ENCODE peak calls at places on chromosomes 7 and 10, in five cellular contexts. V is occipital lobe, N is AG08396, L is iris pigment epithelial cell, Y is heart right ventricle. X is an unnamed sample.

GRCh38 chr7:77506899-77507298 is 30.2 kb upstream of the PTPN12 start:
- DNase-seq in V (no peak), N (no peak), L (no peak), Y (no peak), X (no peak)

GRCh38 chr10:107914450-107915276 is 750.2 kb upstream of the SORCS1 start:
- DNase-seq in V (peak), N (no peak), L (no peak), Y (no peak), X (no peak)

GRCh38 chr7:72077776-72078175 is 334.4 kb downstream of the CALN1 start:
- DNase-seq in V (no peak), N (no peak), L (no peak), Y (no peak), X (no peak)

GRCh38 chr10:7153750-7154149 is 257.1 kb downstream of the SFMBT2 start:
- DNase-seq in V (no peak), N (no peak), L (peak), Y (no peak), X (no peak)

GRCh38 chr7:44313016-44313415 is 12.4 kb downstream of the CAMK2B start:
- DNase-seq in V (no peak), N (no peak), L (no peak), Y (no peak), X (no peak)

GRCh38 chr10:104680467-104681401 is 39.6 kb downstream of the SORCS3 start:
- DNase-seq in V (peak), N (no peak), L (peak), Y (no peak), X (peak)

GRCh38 chr10:14586901-14587300 is 187.8 kb downstream of the FAM107B start:
- DNase-seq in V (no peak), N (no peak), L (no peak), Y (no peak), X (no peak)

GRCh38 chr10:77004917-77005564 is 632.6 kb downstream of the KCNMA1 start:
- DNase-seq in V (no peak), N (peak), L (peak), Y (peak), X (peak)

GRCh38 chr10:689433-690226 is at the start of gene DIP2C:
- DNase-seq in V (peak), N (peak), L (peak), Y (peak), X (no peak)

GRCh38 chr7:41733063-41733398 is 30.1 kb upstream of the INHBA start:
- DNase-seq in V (no peak), N (no peak), L (peak), Y (no peak), X (no peak)

GRCh38 chr10:116115797-116116196 is 157.2 kb downstream of the GFRA1 start:
- DNase-seq in V (no peak), N (no peak), L (no peak), Y (no peak), X (no peak)

GRCh38 chr10:132575320-132576201 is 38.0 kb downstream of the INPP5A start:
- DNase-seq in V (no peak), N (peak), L (peak), Y (no peak), X (peak)

GRCh38 chr10:98267894-98268693 is at the start of gene LOXL4:
- DNase-seq in V (no peak), N (peak), L (peak), Y (no peak), X (no peak)

GRCh38 chr10:119871881-119872609 is 598 bp downstream of the MCMBP start:
- DNase-seq in V (no peak), N (peak), L (peak), Y (peak), X (no peak)

GRCh38 chr7:148963583-148964509 is 64.5 kb downstream of the PDIA4 start:
- DNase-seq in V (peak), N (no peak), L (no peak), Y (no peak), X (no peak)

GRCh38 chr7:121872831-121873764 is at the start of gene PTPRZ1:
- DNase-seq in V (peak), N (peak), L (peak), Y (peak), X (no peak)

GRCh38 chr7:30799206-30799975 is 28.2 kb downstream of the MINDY4 start:
- DNase-seq in V (peak), N (peak), L (peak), Y (no peak), X (no peak)

GRCh38 chr10:111079781-111080180 is 3.0 kb downstream of the ADRA2A start:
- DNase-seq in V (no peak), N (no peak), L (no peak), Y (no peak), X (no peak)

GRCh38 chr7:47609803-47610452 is 28.0 kb upstream of the TNS3 start:
- DNase-seq in V (no peak), N (peak), L (peak), Y (no peak), X (no peak)

X was measured in DMS79.